ENCODE peak calls at places on chromosome 16, in eight cellular contexts. R is esophagus muscularis mucosa, C is transverse colon, O is HL-60, I is stomach, B is prostate gland, Z is suprapubic skin, F is GM12878. E is an unnamed sample.

GRCh38 chr16:27515874-27516353 is 33.8 kb downstream of the GTF3C1 start:
- DNase-seq in Z (no peak), R (no peak), I (peak), C (no peak), B (no peak), O (no peak), F (no peak), E (no peak)

GRCh38 chr16:4111748-4112696 is 4.2 kb downstream of the ADCY9 start:
- DNase-seq in F (no peak), Z (no peak), B (no peak), O (no peak), I (no peak), C (peak), R (no peak), E (no peak)

GRCh38 chr16:31695667-31696066 is 168.0 kb downstream of the AHSP start:
- DNase-seq in O (no peak), F (no peak), C (no peak), R (peak), Z (no peak), I (no peak), B (no peak), E (no peak)

GRCh38 chr16:4911831-4912422 is 25.0 kb downstream of the PPL start:
- DNase-seq in C (no peak), I (no peak), B (no peak), O (no peak), Z (no peak), F (no peak), R (no peak), E (no peak)

GRCh38 chr16:89363621-89364393 is 126.6 kb downstream of the ANKRD11 start:
- DNase-seq in F (no peak), O (no peak), C (peak), I (peak), Z (no peak), R (no peak), B (no peak), E (no peak)

GRCh38 chr16:1494129-1494640 is 1.0 kb downstream of the TELO2 start:
- DNase-seq in C (peak), O (no peak), Z (peak), F (no peak), I (peak), R (no peak), B (peak), E (no peak)

GRCh38 chr16:4455951-4456350 is 18.5 kb downstream of the NMRAL1 start:
- DNase-seq in I (no peak), B (no peak), R (no peak), F (no peak), O (no peak), Z (no peak), C (no peak), E (no peak)

GRCh38 chr16:56965149-56965938 is 3.6 kb downstream of the CETP start:
- DNase-seq in O (no peak), R (no peak), I (no peak), C (no peak), B (no peak), F (no peak), Z (no peak), E (no peak)

GRCh38 chr16:55501549-55502322 is 7.1 kb upstream of the LPCAT2 start:
- DNase-seq in Z (peak), F (no peak), I (no peak), O (no peak), B (no peak), R (no peak), C (peak), E (no peak)

GRCh38 chr16:35752773-35753558 is 2293.6 kb downstream of the TP53TG3F start:
- DNase-seq in Z (no peak), C (no peak), B (no peak), F (no peak), O (no peak), R (peak), I (no peak), E (peak)

GRCh38 chr16:27465483-27465879 is 63.5 kb downstream of the IL21R start:
- DNase-seq in B (no peak), F (no peak), C (no peak), R (no peak), O (no peak), Z (no peak), I (no peak), E (no peak)

GRCh38 chr16:10762336-10762995 is 18.8 kb downstream of the NUBP1 start:
- DNase-seq in B (no peak), O (no peak), F (no peak), R (no peak), Z (no peak), I (no peak), C (no peak), E (no peak)

GRCh38 chr16:11400076-11400475 is 54.8 kb downstream of the RMI2 start:
- DNase-seq in R (no peak), C (no peak), Z (no peak), F (no peak), B (no peak), I (no peak), O (no peak), E (no peak)

GRCh38 chr16:75452464-75453190 is 11.9 kb downstream of the TMEM170A start:
- DNase-seq in R (no peak), F (no peak), B (no peak), I (no peak), O (no peak), Z (no peak), C (no peak), E (no peak)

GRCh38 chr16:4859900-4860255 is 12.6 kb downstream of the UBN1 start:
- DNase-seq in F (no peak), C (no peak), B (no peak), R (no peak), O (no peak), I (no peak), Z (no peak), E (no peak)

GRCh38 chr16:11229432-11229831 is 26.6 kb downstream of the SOCS1 start:
- DNase-seq in B (no peak), Z (no peak), C (no peak), I (no peak), R (no peak), O (no peak), F (no peak), E (no peak)

GRCh38 chr16:1003551-1004347 is 22.2 kb downstream of the SOX8 start:
- DNase-seq in Z (no peak), O (no peak), F (no peak), I (no peak), R (no peak), B (no peak), C (no peak), E (no peak)

GRCh38 chr16:78257376-78257728 is 157.9 kb downstream of the WWOX start:
- DNase-seq in I (no peak), B (no peak), R (no peak), F (no peak), Z (no peak), C (no peak), O (no peak), E (no peak)

GRCh38 chr16:87541004-87541881 is 48.4 kb upstream of the ZCCHC14 start:
- DNase-seq in C (peak), I (no peak), F (no peak), O (no peak), R (no peak), Z (no peak), B (no peak), E (no peak)

GRCh38 chr16:46629331-46629843 is 8.2 kb upstream of the SHCBP1 start:
- DNase-seq in Z (no peak), I (no peak), F (no peak), B (no peak), O (no peak), R (no peak), C (no peak), E (no peak)

GRCh38 chr16:24054649-24055560 is 201.2 kb upstream of the CACNG3 start:
- DNase-seq in I (no peak), B (no peak), R (no peak), Z (no peak), O (no peak), F (no peak), C (no peak), E (no peak)

GRCh38 chr16:51615141-51615540 is 464.1 kb upstream of the SALL1 start:
- DNase-seq in I (no peak), O (no peak), F (no peak), R (no peak), B (no peak), C (no peak), Z (no peak), E (no peak)

GRCh38 chr16:58503166-58503862 is 3.4 kb downstream of the NDRG4 start:
- DNase-seq in R (no peak), I (no peak), O (no peak), F (no peak), C (no peak), B (no peak), Z (peak), E (no peak)

GRCh38 chr16:86921289-86921688 is 342.9 kb downstream of the FOXL1 start:
- DNase-seq in O (no peak), R (no peak), C (no peak), F (no peak), Z (no peak), I (no peak), B (no peak), E (no peak)

GRCh38 chr16:80300876-80301275 is 239.9 kb upstream of the DYNLRB2 start:
- DNase-seq in F (no peak), I (no peak), Z (no peak), B (no peak), O (no peak), R (no peak), C (no peak), E (no peak)

GRCh38 chr16:87407511-87408112 is 15.5 kb downstream of the MAP1LC3B start:
- DNase-seq in C (peak), I (peak), B (no peak), Z (peak), R (no peak), F (peak), O (peak), E (no peak)

GRCh38 chr16:66439051-66439730 is 12.1 kb downstream of the BEAN1 start:
- DNase-seq in R (no peak), Z (no peak), B (no peak), F (no peak), C (no peak), O (no peak), I (no peak), E (no peak)

GRCh38 chr16:88380099-88380498 is 2.7 kb upstream of the ZNF469 start:
- DNase-seq in O (no peak), I (no peak), B (no peak), R (no peak), C (no peak), F (no peak), Z (no peak), E (no peak)

GRCh38 chr16:1188781-1189189 is 35.9 kb downstream of the CACNA1H start:
- DNase-seq in O (peak), C (peak), Z (no peak), I (peak), R (no peak), F (no peak), B (peak), E (no peak)

GRCh38 chr16:180101-180920 is at the start of gene HBQ1:
- DNase-seq in I (no peak), F (no peak), C (no peak), O (no peak), Z (no peak), B (no peak), R (no peak), E (no peak)

GRCh38 chr16:11129378-11129781 is 126.6 kb downstream of the SOCS1 start:
- DNase-seq in I (no peak), C (no peak), R (no peak), Z (no peak), F (no peak), B (no peak), O (no peak), E (no peak)

GRCh38 chr16:1208239-1208830 is 16.7 kb downstream of the TPSG1 start:
- DNase-seq in F (no peak), B (no peak), Z (no peak), R (no peak), O (no peak), I (no peak), C (no peak), E (no peak)

GRCh38 chr16:24681793-24682192 is 47.7 kb upstream of the TNRC6A start:
- DNase-seq in O (no peak), I (no peak), F (no peak), Z (no peak), B (no peak), R (no peak), C (no peak), E (no peak)

DNA sequence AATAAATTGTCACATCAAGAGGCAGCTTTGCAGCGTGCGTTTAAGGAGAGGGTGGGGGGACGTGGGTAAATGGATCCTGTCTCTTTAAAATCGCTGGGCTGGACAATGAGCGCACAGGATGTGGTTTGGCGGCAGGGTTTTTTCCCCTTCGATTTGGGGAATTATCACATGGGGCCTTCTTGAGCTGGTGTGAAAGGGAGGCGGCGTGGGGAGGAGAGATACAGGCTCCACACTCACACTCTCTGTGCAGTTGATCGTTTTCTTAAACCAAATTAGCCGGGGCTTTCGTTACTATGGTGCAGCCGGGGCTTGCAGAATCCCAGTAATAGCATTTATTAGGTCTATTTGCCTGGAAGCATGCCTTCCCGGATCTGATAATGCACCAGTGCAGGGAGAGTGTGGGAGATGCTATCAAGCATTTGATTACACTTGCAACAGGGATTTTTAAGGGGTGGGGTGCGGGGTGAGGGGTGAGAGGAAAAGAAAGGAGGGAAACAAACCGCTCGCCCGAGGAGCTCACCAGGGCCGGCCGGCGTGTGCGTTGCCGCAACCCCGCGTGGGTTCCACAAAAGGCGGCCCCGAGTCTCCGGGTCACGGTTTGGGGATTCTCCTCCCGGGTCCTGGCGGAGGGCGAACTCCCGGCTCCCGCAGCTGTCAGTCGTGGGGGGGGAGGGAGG is 58.9 kb upstream of the GSE1 start:
- DNase-seq in F (peak), Z (peak), C (peak), B (peak), I (peak), O (peak), R (no peak), E (no peak)
- TF ChIP-seq POLR2AphosphoS5 in F (peak), Z (no peak), C (peak), B (peak), I (peak), O (peak), R (peak), E (peak)

DNA sequence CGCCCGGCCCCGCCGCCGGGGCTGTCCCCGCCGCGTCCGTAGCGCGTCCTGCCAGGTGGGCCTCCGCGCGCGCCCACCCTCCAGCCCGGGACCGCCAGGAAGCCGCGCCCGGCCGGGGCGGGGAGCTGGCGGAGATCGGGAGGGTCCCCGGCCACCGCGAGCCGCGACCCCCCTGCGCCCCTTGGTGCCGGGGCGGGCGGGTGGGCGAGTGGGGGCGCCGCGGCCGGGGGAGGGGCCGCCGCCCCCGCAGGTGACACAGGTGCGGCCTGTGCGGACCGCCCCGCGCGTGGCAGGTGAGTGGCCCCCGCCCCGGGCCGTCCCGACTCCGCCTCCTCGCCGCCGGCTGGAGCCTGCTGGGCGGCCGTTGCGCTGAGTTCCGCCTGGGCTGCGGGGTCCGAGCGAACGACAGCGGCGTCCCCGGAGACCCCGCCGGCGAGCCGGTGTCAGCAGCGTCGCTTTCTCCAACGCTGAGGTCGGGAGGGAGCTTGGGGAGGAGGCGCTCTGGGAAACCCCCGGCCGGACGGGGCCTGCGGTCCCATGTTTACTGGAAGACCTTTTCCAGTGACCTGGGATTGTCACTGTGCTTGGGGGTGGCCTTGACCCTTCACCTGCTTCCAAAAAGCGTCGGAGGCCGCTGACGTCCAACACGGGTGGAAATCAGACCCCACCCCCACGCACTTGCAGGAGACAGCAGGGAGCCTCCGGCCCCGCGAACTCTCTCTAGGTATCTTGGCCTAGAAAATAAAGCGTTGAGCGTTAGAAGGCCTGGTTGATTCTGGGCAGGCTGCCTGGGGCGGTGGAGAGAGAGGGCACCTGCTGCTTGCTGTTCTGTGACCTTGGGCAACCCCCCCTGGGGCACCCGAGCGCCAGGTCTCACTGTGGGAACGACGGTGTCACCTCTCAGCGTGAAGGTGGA is 542 bp downstream of the KLHL36 start:
- DNase-seq in O (no peak), I (peak), Z (peak), B (peak), C (peak), F (no peak), R (no peak), E (no peak)
- TF ChIP-seq POLR2AphosphoS5 in O (no peak), I (no peak), Z (no peak), B (no peak), C (no peak), F (peak), R (no peak), E (no peak)

GRCh38 chr16:84511180-84511800 is 6.8 kb upstream of the MEAK7 start:
- DNase-seq in R (peak), I (peak), C (peak), Z (peak), F (peak), B (peak), O (peak), E (no peak)

GRCh38 chr16:84514295-84514873 is 9.9 kb upstream of the MEAK7 start:
- DNase-seq in B (no peak), C (no peak), O (no peak), R (no peak), F (no peak), I (no peak), Z (no peak), E (no peak)

GRCh38 chr16:84513111-84514065 is 8.9 kb upstream of the MEAK7 start:
- DNase-seq in O (no peak), R (no peak), I (no peak), F (no peak), B (no peak), Z (no peak), C (no peak), E (no peak)

GRCh38 chr16:84509032-84509950 is 4.8 kb upstream of the MEAK7 start:
- DNase-seq in F (no peak), I (no peak), B (no peak), R (no peak), C (no peak), Z (peak), O (no peak), E (no peak)

DNA sequence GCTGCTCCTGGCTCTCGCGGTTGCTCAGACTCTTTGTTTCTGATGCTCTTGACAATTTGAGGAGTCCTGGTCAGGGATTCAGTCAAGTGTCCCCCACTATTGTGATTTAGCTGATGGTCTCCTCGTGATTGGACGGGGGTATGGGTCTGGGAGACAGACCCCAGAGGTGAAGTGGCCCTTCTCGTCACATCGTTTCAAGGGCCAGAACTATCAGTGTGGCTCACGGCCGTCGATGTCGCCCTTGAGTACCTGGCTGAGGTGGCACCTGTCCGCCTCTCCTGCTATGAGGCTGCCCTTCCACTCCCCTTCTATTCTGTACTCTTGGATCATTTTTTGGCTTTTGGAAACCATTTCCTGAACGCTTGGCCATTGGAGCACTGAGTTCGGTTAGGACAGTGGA is 7.4 kb upstream of the MEAK7 start:
- DNase-seq in R (no peak), F (no peak), C (no peak), Z (peak), B (no peak), I (no peak), O (no peak), E (no peak)
- TF ChIP-seq POLR2AphosphoS5 in R (no peak), F (no peak), C (no peak), Z (no peak), B (no peak), I (no peak), O (no peak), E (no peak)

GRCh38 chr16:3065069-3065741 is at the start of gene IL32:
- DNase-seq in Z (no peak), I (peak), O (no peak), B (no peak), C (peak), R (no peak), F (no peak), E (no peak)
- TF ChIP-seq POLR2AphosphoS5 in Z (no peak), I (peak), O (no peak), B (peak), C (peak), R (peak), F (peak), E (peak)

GRCh38 chr16:82655315-82655714 is 28.5 kb downstream of the CDH13 start:
- DNase-seq in F (peak), O (no peak), I (peak), C (peak), R (no peak), Z (no peak), B (no peak), E (no peak)

GRCh38 chr16:82657786-82658185 is 31.0 kb downstream of the CDH13 start:
- DNase-seq in I (no peak), R (no peak), O (no peak), C (no peak), B (no peak), Z (no peak), F (no peak), E (no peak)

GRCh38 chr16:82655720-82656500 is 29.1 kb downstream of the CDH13 start:
- DNase-seq in O (no peak), C (no peak), F (no peak), Z (no peak), I (no peak), R (no peak), B (no peak), E (no peak)

GRCh38 chr16:82658796-82659195 is 32.0 kb downstream of the CDH13 start:
- DNase-seq in I (no peak), O (no peak), C (no peak), Z (no peak), B (no peak), R (no peak), F (no peak), E (no peak)

GRCh38 chr16:82657239-82657638 is 30.5 kb downstream of the CDH13 start:
- DNase-seq in O (no peak), C (no peak), R (no peak), B (no peak), Z (no peak), F (no peak), I (no peak), E (no peak)
- TF ChIP-seq POLR2AphosphoS5 in O (no peak), C (no peak), R (no peak), B (no peak), Z (no peak), F (no peak), I (no peak), E (no peak)

GRCh38 chr16:12627394-12627793 is 176.3 kb downstream of the CPPED1 start:
- DNase-seq in O (no peak), R (no peak), Z (no peak), F (no peak), B (no peak), C (no peak), I (no peak), E (peak)
- TF ChIP-seq POLR2AphosphoS5 in O (no peak), R (no peak), Z (no peak), F (no peak), B (no peak), C (no peak), I (no peak), E (no peak)

GRCh38 chr16:9047689-9048301 is 43.6 kb upstream of the HAPSTR1 start:
- DNase-seq in B (peak), F (peak), R (peak), Z (peak), C (peak), I (peak), O (peak), E (no peak)
- TF ChIP-seq POLR2AphosphoS5 in B (peak), F (no peak), R (peak), Z (no peak), C (peak), I (peak), O (no peak), E (peak)

GRCh38 chr16:13665876-13666275 is 254.1 kb upstream of the ERCC4 start:
- DNase-seq in Z (no peak), C (no peak), F (no peak), I (no peak), B (no peak), R (no peak), O (no peak), E (no peak)
- TF ChIP-seq POLR2AphosphoS5 in Z (no peak), C (no peak), F (no peak), I (no peak), B (no peak), R (no peak), O (no peak), E (no peak)

E was measured in vagina.